ENCODE peak calls at places on chromosomes 12 and 14, in four cellular contexts. V is WTC11, Y is GM12878, E is K562. Z is an unnamed sample.

GRCh38 chr14:29681308-29681707 is 246.3 kb downstream of the PRKD1 start:
- DNase-seq in V (no peak), Y (no peak), E (no peak), Z (no peak)

GRCh38 chr12:47078733-47079364 is 572 bp upstream of the PCED1B start:
- DNase-seq in V (no peak), Y (no peak), E (no peak), Z (no peak)

GRCh38 chr14:59281613-59282012 is 93.1 kb downstream of the DAAM1 start:
- DNase-seq in V (no peak), Y (no peak), E (no peak), Z (no peak)

GRCh38 chr12:108729612-108730336 is 1.5 kb downstream of the CORO1C start:
- DNase-seq in V (no peak), Y (no peak), E (no peak), Z (peak)

GRCh38 chr14:72111921-72112320 is 179.7 kb downstream of the RGS6 start:
- DNase-seq in V (no peak), Y (no peak), E (no peak), Z (no peak)

GRCh38 chr12:90909069-90909676 is 45.8 kb downstream of the CCER1 start:
- DNase-seq in V (peak), Y (no peak), E (no peak), Z (peak)

GRCh38 chr12:126389215-126389841 is 1324.1 kb downstream of the AACS start:
- DNase-seq in V (no peak), Y (no peak), E (no peak), Z (no peak)

GRCh38 chr12:64522316-64522715 is 70.4 kb downstream of the TBK1 start:
- DNase-seq in V (no peak), Y (no peak), E (no peak), Z (no peak)

GRCh38 chr12:51270067-51270846 is at the start of gene SMAGP:
- DNase-seq in V (peak), Y (no peak), E (peak), Z (peak)

GRCh38 chr14:29926701-29927595 is 699 bp downstream of the PRKD1 start:
- DNase-seq in V (peak), Y (no peak), E (peak), Z (peak)

GRCh38 chr14:74333909-74334308 is 14.4 kb upstream of the VRTN start:
- DNase-seq in V (no peak), Y (no peak), E (no peak), Z (no peak)

GRCh38 chr12:114689075-114689994 is 5.4 kb upstream of the TBX3 start:
- DNase-seq in V (no peak), Y (no peak), E (no peak), Z (no peak)

GRCh38 chr12:60257063-60257462 is 661.2 kb downstream of the SLC16A7 start:
- DNase-seq in V (no peak), Y (no peak), E (no peak), Z (peak)

GRCh38 chr14:73973497-73973896 is 23.4 kb downstream of the COQ6 start:
- DNase-seq in V (no peak), Y (no peak), E (no peak), Z (no peak)

GRCh38 chr12:79121486-79121885 is 256.9 kb downstream of the SYT1 start:
- DNase-seq in V (peak), Y (no peak), E (peak), Z (no peak)

GRCh38 chr12:108855284-108856169 is 1.9 kb downstream of the SSH1 start:
- DNase-seq in V (no peak), Y (no peak), E (peak), Z (peak)

GRCh38 chr12:66387067-66387466 is 84.8 kb downstream of the HELB start:
- DNase-seq in V (no peak), Y (no peak), E (no peak), Z (no peak)

GRCh38 chr12:123645851-123646250 is 12.2 kb downstream of the GTF2H3 start:
- DNase-seq in V (no peak), Y (no peak), E (no peak), Z (no peak)

GRCh38 chr12:31900271-31900670 is 58.9 kb upstream of the RESF1 start:
- DNase-seq in V (no peak), Y (no peak), E (no peak), Z (no peak)

GRCh38 chr12:49108958-49109404 is 1.7 kb downstream of the LMBR1L start:
- DNase-seq in V (no peak), Y (no peak), E (no peak), Z (peak)

GRCh38 chr12:123859035-123859434 is 96.9 kb downstream of the DNAH10 start:
- DNase-seq in V (peak), Y (no peak), E (no peak), Z (no peak)

GRCh38 chr12:128864516-128865186 is 11.4 kb downstream of the GLT1D1 start:
- DNase-seq in V (no peak), Y (no peak), E (no peak), Z (no peak)

GRCh38 chr12:53560386-53560785 is 53.1 kb upstream of the NPFF start:
- DNase-seq in V (no peak), Y (no peak), E (no peak), Z (no peak)

DNA sequence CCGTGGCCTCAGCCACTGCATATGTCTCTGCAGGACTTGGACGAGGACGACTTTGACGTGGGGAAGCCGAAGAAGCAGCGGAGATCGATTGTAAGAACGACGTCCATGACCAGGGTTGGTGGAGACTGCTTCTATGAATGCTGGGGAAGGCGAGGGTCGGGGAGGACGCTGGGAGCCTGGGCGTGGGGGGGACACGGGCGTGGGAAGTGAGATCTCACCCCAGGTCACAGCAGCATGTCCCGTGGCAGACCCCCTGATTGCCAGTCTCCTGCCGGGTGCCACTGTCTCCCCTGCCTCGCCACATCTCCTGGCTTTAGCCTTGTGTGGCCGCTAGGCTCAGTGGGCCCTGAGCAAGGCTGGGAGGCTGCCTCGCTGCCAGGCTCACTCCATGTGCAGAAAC is 29.9 kb upstream of the TEX22 start:
- DNase-seq in V (no peak), Y (no peak), E (no peak), Z (no peak)
- TF ChIP-seq ETV6 in V (no peak), Y (no peak), E (no peak), Z (no peak)

DNA sequence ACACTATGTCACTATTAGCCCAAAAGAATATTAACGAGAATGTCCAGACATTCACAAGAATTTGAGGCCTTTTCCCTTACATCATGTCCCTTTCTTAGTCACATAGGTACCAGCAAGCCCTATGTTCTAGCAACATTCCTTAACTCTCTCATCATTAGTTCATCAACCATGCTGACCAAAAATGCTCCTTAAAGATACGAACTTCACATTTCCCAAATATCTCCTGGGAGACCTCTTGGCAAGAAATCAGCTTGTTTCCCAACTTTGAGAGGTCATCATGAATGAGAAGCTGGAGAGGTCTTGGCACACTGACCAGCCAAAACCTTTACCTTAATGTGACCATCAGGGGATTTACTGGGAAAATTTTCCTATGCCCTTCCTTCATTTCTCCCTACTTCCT is 4.6 kb downstream of the SALL2 start:
- DNase-seq in V (no peak), Y (no peak), E (no peak), Z (no peak)
- TF ChIP-seq ETV6 in V (no peak), Y (no peak), E (no peak), Z (no peak)

GRCh38 chr12:88615490-88615889 is 35.2 kb upstream of the KITLG start:
- DNase-seq in V (no peak), Y (no peak), E (no peak), Z (no peak)
- TF ChIP-seq ETV6 in V (no peak), Y (no peak), E (no peak), Z (no peak)

GRCh38 chr12:117792877-117793424 is 175.8 kb downstream of the KSR2 start:
- DNase-seq in V (no peak), Y (no peak), E (no peak), Z (no peak)
- TF ChIP-seq ETV6 in V (no peak), Y (no peak), E (no peak), Z (no peak)

GRCh38 chr12:15158114-15158513 is 63.1 kb downstream of the RERG start:
- DNase-seq in V (no peak), Y (no peak), E (no peak), Z (no peak)

GRCh38 chr12:15163577-15163976 is 57.6 kb downstream of the RERG start:
- DNase-seq in V (no peak), Y (no peak), E (no peak), Z (no peak)

GRCh38 chr12:15168279-15168678 is 52.9 kb downstream of the RERG start:
- DNase-seq in V (no peak), Y (no peak), E (no peak), Z (no peak)

GRCh38 chr12:15164997-15165659 is 56.1 kb downstream of the RERG start:
- DNase-seq in V (no peak), Y (no peak), E (no peak), Z (no peak)

GRCh38 chr12:15163001-15163400 is 58.2 kb downstream of the RERG start:
- DNase-seq in V (no peak), Y (no peak), E (no peak), Z (no peak)
- TF ChIP-seq ETV6 in V (no peak), Y (no peak), E (no peak), Z (no peak)

GRCh38 chr12:101863971-101864370 is 13.4 kb upstream of the DRAM1 start:
- DNase-seq in V (no peak), Y (no peak), E (no peak), Z (no peak)
- TF ChIP-seq ETV6 in V (no peak), Y (no peak), E (no peak), Z (no peak)

DNA sequence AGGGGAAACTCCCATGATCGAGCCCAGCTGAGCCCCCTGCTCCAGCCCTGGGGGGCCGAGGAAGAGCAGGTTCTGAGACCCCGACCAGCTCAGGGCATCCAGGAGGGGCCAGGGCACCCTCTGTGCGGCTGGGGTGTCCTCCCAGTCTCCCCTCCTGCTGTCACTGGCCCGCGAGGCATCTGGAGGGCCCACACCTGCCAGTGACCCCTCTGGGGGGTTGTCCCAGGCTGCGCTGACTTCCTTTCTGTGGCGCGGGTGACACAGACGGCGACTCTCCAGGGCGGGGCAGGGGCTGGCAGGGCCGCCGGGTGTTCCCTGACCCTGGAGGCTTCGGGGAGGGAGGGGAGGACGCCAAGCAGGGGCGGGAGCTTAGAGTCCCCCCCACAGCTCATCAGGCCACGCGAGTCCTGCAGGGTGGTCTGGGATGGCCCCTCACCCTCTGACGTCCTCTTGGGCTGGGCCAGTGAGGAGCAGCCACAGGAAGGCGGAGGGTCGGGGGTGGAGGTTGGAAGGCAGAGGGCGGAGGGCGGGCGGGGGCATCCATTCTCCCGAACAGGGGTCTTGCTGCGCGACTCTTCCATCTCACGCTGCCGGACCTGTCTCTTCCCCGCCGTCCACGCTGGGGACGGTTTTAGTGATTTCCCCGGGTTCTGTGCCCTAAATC is 38.6 kb upstream of the FBRSL1 start:
- DNase-seq in V (no peak), Y (no peak), E (no peak), Z (no peak)
- TF ChIP-seq ETV6 in V (no peak), Y (no peak), E (no peak), Z (no peak)

GRCh38 chr14:51395361-51395849 is 155.4 kb downstream of the TMX1 start:
- DNase-seq in V (peak), Y (no peak), E (no peak), Z (no peak)

GRCh38 chr14:51398898-51399297 is 158.9 kb downstream of the TMX1 start:
- DNase-seq in V (no peak), Y (no peak), E (no peak), Z (no peak)

GRCh38 chr14:51394804-51395203 is 154.8 kb downstream of the TMX1 start:
- DNase-seq in V (no peak), Y (no peak), E (no peak), Z (no peak)

GRCh38 chr14:51394391-51394790 is 154.3 kb downstream of the TMX1 start:
- DNase-seq in V (no peak), Y (no peak), E (no peak), Z (no peak)

GRCh38 chr14:51396222-51396815 is 156.3 kb downstream of the TMX1 start:
- DNase-seq in V (no peak), Y (no peak), E (no peak), Z (no peak)
- TF ChIP-seq ETV6 in V (no peak), Y (no peak), E (no peak), Z (no peak)

DNA sequence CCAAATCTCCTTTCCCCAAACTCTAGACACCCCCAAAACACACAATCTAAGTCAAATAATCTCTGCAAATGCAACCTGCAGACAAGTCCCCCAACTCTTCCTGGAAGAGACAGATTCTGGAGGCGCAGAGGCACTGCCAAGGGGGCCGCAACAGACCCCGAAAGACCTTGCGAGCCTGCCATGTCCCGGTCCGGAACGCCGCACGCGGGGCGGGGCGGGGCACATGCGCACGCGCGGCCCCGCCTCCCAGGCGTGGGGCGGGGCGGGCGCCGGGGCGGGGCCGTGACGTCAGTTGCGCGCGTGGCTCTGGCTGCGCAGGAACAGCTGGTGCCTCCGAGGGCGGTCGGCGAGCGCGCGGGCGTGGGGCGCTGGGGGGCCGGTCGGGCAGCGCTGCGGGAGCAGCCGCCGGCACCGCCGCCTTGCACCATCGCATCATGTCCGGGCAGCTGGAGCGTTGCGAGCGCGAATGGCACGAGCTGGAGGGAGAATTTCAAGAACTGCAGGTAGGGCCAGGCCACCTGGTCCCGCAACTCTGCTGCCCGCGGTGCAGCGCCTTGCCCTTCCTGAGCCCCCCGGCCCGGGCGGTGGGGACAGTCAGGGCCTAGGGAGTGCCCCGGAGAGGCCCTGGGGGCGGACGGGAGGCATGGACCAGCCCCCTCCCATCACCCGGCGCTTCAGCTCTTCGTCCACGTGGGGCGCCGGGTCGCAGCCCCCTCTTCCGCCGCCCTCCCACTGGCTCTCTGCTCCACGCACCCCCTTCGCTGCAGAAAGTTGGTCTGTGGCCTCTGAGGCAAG is at the start of gene TMEM120B:
- DNase-seq in V (peak), Y (no peak), E (peak), Z (peak)
- TF ChIP-seq ETV6 in V (peak), Y (no peak), E (no peak), Z (no peak)

Z was measured in HepG2.